ENCODE peak calls at places on chromosomes 16 and 17, in six cellular contexts. One of them, this sample, is unnamed.
A peak's percentile ranks its signal among the peaks of the same experiment; 100 is the strongest.

GRCh38 chr16:53159781-53160436 is 105.1 kb downstream of the CHD9 start:
- DNase-seq in colonic mucosa: peak; percentile 35
- DNase-seq in astrocyte of the spinal cord: peak; percentile 61
- DNase-seq in mucosa of descending colon: no peak
- DNase-seq in OCI-LY7: peak; percentile 75
- DNase-seq in A549: peak; percentile 63
- DNase-seq in this sample: peak; percentile 47

GRCh38 chr16:48608871-48609452 is 1.0 kb downstream of the N4BP1 start:
- DNase-seq in colonic mucosa: no peak
- DNase-seq in astrocyte of the spinal cord: no peak
- DNase-seq in mucosa of descending colon: no peak
- DNase-seq in OCI-LY7: no peak
- DNase-seq in A549: no peak
- DNase-seq in this sample: no peak

GRCh38 chr17:52106638-52107261 is 51.8 kb downstream of the CA10 start:
- DNase-seq in colonic mucosa: peak; percentile 48
- DNase-seq in astrocyte of the spinal cord: peak; percentile 40
- DNase-seq in mucosa of descending colon: peak; percentile 26
- DNase-seq in OCI-LY7: peak; percentile 43
- DNase-seq in A549: peak; percentile 43
- DNase-seq in this sample: peak; percentile 42

GRCh38 chr16:57077714-57078113 is 14.7 kb upstream of the CPNE2 start:
- DNase-seq in colonic mucosa: no peak
- DNase-seq in astrocyte of the spinal cord: no peak
- DNase-seq in mucosa of descending colon: no peak
- DNase-seq in OCI-LY7: no peak
- DNase-seq in A549: no peak
- DNase-seq in this sample: no peak

GRCh38 chr17:55722016-55722706 is 503 bp downstream of the TMEM100 start:
- DNase-seq in colonic mucosa: no peak
- DNase-seq in astrocyte of the spinal cord: peak; percentile 10
- DNase-seq in mucosa of descending colon: no peak
- DNase-seq in OCI-LY7: no peak
- DNase-seq in A549: no peak
- DNase-seq in this sample: no peak

GRCh38 chr17:50905460-50905803 is 39.3 kb upstream of the TOB1 start:
- DNase-seq in colonic mucosa: no peak
- DNase-seq in astrocyte of the spinal cord: no peak
- DNase-seq in mucosa of descending colon: no peak
- DNase-seq in OCI-LY7: no peak
- DNase-seq in A549: no peak
- DNase-seq in this sample: no peak

GRCh38 chr16:66044089-66044488 is 322.4 kb upstream of the CDH5 start:
- DNase-seq in colonic mucosa: no peak
- DNase-seq in astrocyte of the spinal cord: no peak
- DNase-seq in mucosa of descending colon: no peak
- DNase-seq in OCI-LY7: no peak
- DNase-seq in A549: no peak
- DNase-seq in this sample: no peak

GRCh38 chr17:55577011-55577586 is 65.8 kb upstream of the SMIM36 start:
- DNase-seq in colonic mucosa: peak; percentile 29
- DNase-seq in astrocyte of the spinal cord: peak; percentile 95
- DNase-seq in mucosa of descending colon: no peak
- DNase-seq in OCI-LY7: no peak
- DNase-seq in A549: no peak
- DNase-seq in this sample: peak; percentile 40

GRCh38 chr16:22220714-22221113 is 14.6 kb downstream of the EEF2K start:
- DNase-seq in colonic mucosa: no peak
- DNase-seq in astrocyte of the spinal cord: no peak
- DNase-seq in mucosa of descending colon: no peak
- DNase-seq in OCI-LY7: no peak
- DNase-seq in A549: no peak
- DNase-seq in this sample: no peak

GRCh38 chr17:72719206-72719581 is 373.3 kb downstream of the SLC39A11 start:
- DNase-seq in colonic mucosa: no peak
- DNase-seq in astrocyte of the spinal cord: no peak
- DNase-seq in mucosa of descending colon: no peak
- DNase-seq in OCI-LY7: no peak
- DNase-seq in A549: no peak
- DNase-seq in this sample: no peak

GRCh38 chr17:31825961-31826691 is 32.9 kb downstream of the COPRS start:
- DNase-seq in colonic mucosa: no peak
- DNase-seq in astrocyte of the spinal cord: no peak
- DNase-seq in mucosa of descending colon: peak; percentile 42
- DNase-seq in OCI-LY7: no peak
- DNase-seq in A549: no peak
- DNase-seq in this sample: no peak

GRCh38 chr17:30093463-30094147 is 23.0 kb upstream of the NSRP1 start:
- DNase-seq in colonic mucosa: peak; percentile 40
- DNase-seq in astrocyte of the spinal cord: peak; percentile 59
- DNase-seq in mucosa of descending colon: no peak
- DNase-seq in OCI-LY7: peak; percentile 63
- DNase-seq in A549: peak; percentile 63
- DNase-seq in this sample: peak; percentile 72

GRCh38 chr17:73122953-73123605 is 30.6 kb upstream of the SLC39A11 start:
- DNase-seq in colonic mucosa: no peak
- DNase-seq in astrocyte of the spinal cord: no peak
- DNase-seq in mucosa of descending colon: no peak
- DNase-seq in OCI-LY7: no peak
- DNase-seq in A549: no peak
- DNase-seq in this sample: no peak

GRCh38 chr16:67190041-67190440 is at the start of gene EXOC3L1:
- DNase-seq in colonic mucosa: no peak
- DNase-seq in astrocyte of the spinal cord: no peak
- DNase-seq in mucosa of descending colon: no peak
- DNase-seq in OCI-LY7: no peak
- DNase-seq in A549: no peak
- DNase-seq in this sample: no peak

GRCh38 chr17:59753522-59754467 is 46.3 kb downstream of the VMP1 start:
- DNase-seq in colonic mucosa: peak; percentile 47
- DNase-seq in astrocyte of the spinal cord: peak; percentile 95
- DNase-seq in mucosa of descending colon: no peak
- DNase-seq in OCI-LY7: peak; percentile 82
- DNase-seq in A549: peak; percentile 94
- DNase-seq in this sample: peak; percentile 72

GRCh38 chr16:47574091-47575054 is 113.2 kb downstream of the PHKB start:
- DNase-seq in colonic mucosa: no peak
- DNase-seq in astrocyte of the spinal cord: peak; percentile 74
- DNase-seq in mucosa of descending colon: no peak
- DNase-seq in OCI-LY7: peak; percentile 10
- DNase-seq in A549: no peak
- DNase-seq in this sample: peak; percentile 18

GRCh38 chr17:82234211-82235055 is 5.6 kb downstream of the SLC16A3 start:
- DNase-seq in colonic mucosa: no peak
- DNase-seq in astrocyte of the spinal cord: no peak
- DNase-seq in mucosa of descending colon: peak; percentile 40
- DNase-seq in OCI-LY7: peak; percentile 40
- DNase-seq in A549: no peak
- DNase-seq in this sample: no peak

GRCh38 chr16:12340151-12340733 is 363.7 kb downstream of the SNX29 start:
- DNase-seq in colonic mucosa: peak; percentile 51
- DNase-seq in astrocyte of the spinal cord: peak; percentile 75
- DNase-seq in mucosa of descending colon: peak; percentile 40
- DNase-seq in OCI-LY7: peak; percentile 67
- DNase-seq in A549: peak; percentile 51
- DNase-seq in this sample: peak; percentile 53

GRCh38 chr17:63440127-63440769 is 5.9 kb downstream of the CYB561 start:
- DNase-seq in colonic mucosa: no peak
- DNase-seq in astrocyte of the spinal cord: no peak
- DNase-seq in mucosa of descending colon: peak; percentile 37
- DNase-seq in OCI-LY7: no peak
- DNase-seq in A549: no peak
- DNase-seq in this sample: no peak

GRCh38 chr16:80899804-80900592 is 95.6 kb upstream of the CDYL2 start:
- DNase-seq in colonic mucosa: peak; percentile 78
- DNase-seq in astrocyte of the spinal cord: peak; percentile 94
- DNase-seq in mucosa of descending colon: peak; percentile 72
- DNase-seq in OCI-LY7: no peak
- DNase-seq in A549: peak; percentile 36
- DNase-seq in this sample: no peak
- TF ChIP-seq CTCF in colonic mucosa: no peak
- TF ChIP-seq CTCF in astrocyte of the spinal cord: no peak
- TF ChIP-seq CTCF in mucosa of descending colon: no peak
- TF ChIP-seq CTCF in OCI-LY7: no peak
- TF ChIP-seq CTCF in A549: no peak
- TF ChIP-seq CTCF in this sample: no peak

GRCh38 chr16:49886554-49887121 is 30.7 kb upstream of the ZNF423 start:
- DNase-seq in colonic mucosa: no peak
- DNase-seq in astrocyte of the spinal cord: no peak
- DNase-seq in mucosa of descending colon: no peak
- DNase-seq in OCI-LY7: no peak
- DNase-seq in A549: no peak
- DNase-seq in this sample: no peak

GRCh38 chr16:49889725-49890397 is 33.9 kb upstream of the ZNF423 start:
- DNase-seq in colonic mucosa: no peak
- DNase-seq in astrocyte of the spinal cord: no peak
- DNase-seq in mucosa of descending colon: no peak
- DNase-seq in OCI-LY7: no peak
- DNase-seq in A549: no peak
- DNase-seq in this sample: no peak

DNA sequence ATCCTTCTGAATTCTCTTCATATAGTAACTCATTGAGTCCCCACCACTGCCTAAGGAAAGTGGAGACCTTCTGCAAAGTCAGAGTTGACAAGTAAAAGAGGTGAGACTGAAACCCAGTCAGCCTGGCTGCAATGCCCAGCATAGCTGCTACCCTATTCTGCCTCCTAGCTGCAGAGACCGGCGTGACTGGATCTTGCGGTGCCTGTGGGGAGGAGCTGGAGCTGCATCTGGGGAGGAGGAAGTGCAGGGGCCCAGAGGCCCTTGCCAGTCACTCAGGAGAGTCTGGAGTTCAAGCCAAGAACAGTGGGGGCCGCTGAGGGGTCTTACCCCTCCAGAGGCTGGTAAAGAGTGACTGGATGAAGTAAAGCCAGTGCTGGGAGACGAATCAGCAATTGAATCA is 35.0 kb upstream of the ZNF423 start:
- DNase-seq in colonic mucosa: peak; percentile 74
- DNase-seq in astrocyte of the spinal cord: no peak
- DNase-seq in mucosa of descending colon: peak; percentile 85
- DNase-seq in OCI-LY7: peak; percentile 10
- DNase-seq in A549: peak; percentile 15
- DNase-seq in this sample: no peak
- TF ChIP-seq CTCF in colonic mucosa: peak; percentile 37
- TF ChIP-seq CTCF in astrocyte of the spinal cord: peak; percentile 34
- TF ChIP-seq CTCF in mucosa of descending colon: peak; percentile 47
- TF ChIP-seq CTCF in OCI-LY7: peak; percentile 61
- TF ChIP-seq CTCF in A549: no peak
- TF ChIP-seq CTCF in this sample: no peak

DNA sequence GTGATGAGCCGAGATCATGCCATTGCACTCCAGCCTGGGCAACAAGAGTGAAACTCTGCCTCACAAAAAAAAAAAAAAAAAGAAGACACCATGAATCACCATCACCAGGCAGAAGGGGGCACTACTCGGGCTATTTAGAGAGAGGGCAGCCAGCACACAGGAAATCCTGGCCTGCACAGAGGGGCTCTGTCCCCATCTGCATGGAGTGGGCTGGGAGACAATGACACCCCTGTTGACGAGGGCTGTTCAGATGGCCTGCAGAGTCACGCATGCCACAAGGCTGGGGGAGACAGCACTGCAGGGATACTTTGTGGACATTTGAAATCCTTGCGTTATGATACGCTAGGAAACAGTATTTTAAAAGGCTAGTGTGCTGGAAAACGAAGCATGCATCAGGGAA is 48.3 kb downstream of the CUEDC1 start:
- DNase-seq in colonic mucosa: no peak
- DNase-seq in astrocyte of the spinal cord: no peak
- DNase-seq in mucosa of descending colon: no peak
- DNase-seq in OCI-LY7: no peak
- DNase-seq in A549: peak; percentile 48
- DNase-seq in this sample: no peak
- TF ChIP-seq CTCF in colonic mucosa: no peak
- TF ChIP-seq CTCF in astrocyte of the spinal cord: peak; percentile 29
- TF ChIP-seq CTCF in mucosa of descending colon: no peak
- TF ChIP-seq CTCF in OCI-LY7: no peak
- TF ChIP-seq CTCF in A549: peak; percentile 34
- TF ChIP-seq CTCF in this sample: no peak

DNA sequence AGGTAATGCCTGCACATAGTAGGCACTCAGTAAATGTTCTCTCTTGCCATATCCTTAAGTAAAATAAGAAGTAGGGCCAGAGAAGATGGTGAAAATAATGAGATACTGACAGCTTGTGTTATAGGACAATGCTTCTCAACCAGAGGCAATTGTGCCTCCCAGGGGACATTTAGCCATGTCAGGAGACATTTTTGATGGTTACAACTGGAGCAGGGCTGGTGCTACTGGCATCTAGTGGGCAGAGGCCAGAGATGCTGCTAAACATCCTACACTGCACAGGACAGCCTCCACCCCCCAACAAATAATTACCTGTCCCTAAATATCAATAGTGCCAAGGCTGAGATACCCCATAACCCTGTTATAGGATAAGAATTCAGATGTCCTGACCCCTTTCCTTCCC is 1.7 kb downstream of the RAD51D start:
- DNase-seq in colonic mucosa: no peak
- DNase-seq in astrocyte of the spinal cord: peak; percentile 32
- DNase-seq in mucosa of descending colon: no peak
- DNase-seq in OCI-LY7: peak; percentile 63
- DNase-seq in A549: peak; percentile 65
- DNase-seq in this sample: peak; percentile 46
- TF ChIP-seq CTCF in colonic mucosa: no peak
- TF ChIP-seq CTCF in astrocyte of the spinal cord: peak; percentile 54
- TF ChIP-seq CTCF in mucosa of descending colon: no peak
- TF ChIP-seq CTCF in OCI-LY7: peak; percentile 69
- TF ChIP-seq CTCF in A549: peak; percentile 42
- TF ChIP-seq CTCF in this sample: peak; percentile 46

DNA sequence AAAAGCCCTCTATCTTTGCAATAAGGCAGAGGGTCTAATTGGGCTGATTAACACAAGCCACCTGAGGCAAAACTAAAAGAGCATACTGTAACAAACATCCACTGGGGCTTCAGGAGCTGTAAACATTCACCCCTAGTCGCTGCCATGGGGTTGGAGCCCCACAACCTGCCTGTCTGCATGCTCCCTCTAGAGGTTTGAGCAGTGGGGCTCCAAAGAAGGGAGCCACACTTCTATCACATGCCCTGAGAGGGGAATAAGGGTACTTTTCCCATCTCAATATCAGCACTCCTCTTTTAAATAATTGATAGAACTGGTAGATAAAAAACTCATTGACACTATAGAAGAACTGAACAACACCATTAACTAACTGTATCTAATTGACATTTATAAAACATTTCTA is 130.1 kb upstream of the COX10 start:
- DNase-seq in colonic mucosa: no peak
- DNase-seq in astrocyte of the spinal cord: no peak
- DNase-seq in mucosa of descending colon: no peak
- DNase-seq in OCI-LY7: no peak
- DNase-seq in A549: no peak
- DNase-seq in this sample: no peak
- TF ChIP-seq CTCF in colonic mucosa: no peak
- TF ChIP-seq CTCF in astrocyte of the spinal cord: no peak
- TF ChIP-seq CTCF in mucosa of descending colon: no peak
- TF ChIP-seq CTCF in OCI-LY7: peak; percentile 36
- TF ChIP-seq CTCF in A549: no peak
- TF ChIP-seq CTCF in this sample: no peak

DNA sequence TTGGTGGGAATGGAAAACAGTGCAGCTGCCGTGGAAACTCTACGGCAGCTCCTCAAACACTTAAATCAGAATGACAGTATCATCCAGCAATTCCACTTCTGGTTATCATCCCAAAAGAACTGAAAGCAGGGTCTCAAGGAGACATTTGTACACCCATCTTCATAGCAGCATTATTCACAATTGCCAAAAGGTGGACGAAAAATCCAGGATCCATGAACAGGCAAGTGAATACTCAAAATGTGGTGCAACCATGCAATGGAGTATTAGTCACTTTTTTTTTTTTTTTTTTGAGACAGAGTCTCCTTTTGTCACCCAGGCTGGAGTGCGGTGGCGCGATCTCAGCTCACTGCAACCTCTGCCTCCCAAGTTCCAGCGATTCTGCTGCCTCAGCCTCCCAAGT is 10.6 kb upstream of the AATK start:
- DNase-seq in colonic mucosa: no peak
- DNase-seq in astrocyte of the spinal cord: no peak
- DNase-seq in mucosa of descending colon: no peak
- DNase-seq in OCI-LY7: no peak
- DNase-seq in A549: peak; percentile 31
- DNase-seq in this sample: no peak
- TF ChIP-seq CTCF in colonic mucosa: no peak
- TF ChIP-seq CTCF in astrocyte of the spinal cord: no peak
- TF ChIP-seq CTCF in mucosa of descending colon: no peak
- TF ChIP-seq CTCF in OCI-LY7: no peak
- TF ChIP-seq CTCF in A549: no peak
- TF ChIP-seq CTCF in this sample: no peak

This sample was measured in GM10248.